ENCODE peak calls at places on chromosomes 3 and 15, in eight cellular contexts. E, X, W, I, U, Y, L and P are unnamed samples.

GRCh38 chr3:55169161-55169560 is 241.3 kb upstream of the LRTM1 start:
- DNase-seq in W (no peak), X (peak), Y (no peak), L (no peak), E (no peak), U (no peak), I (no peak), P (no peak)

GRCh38 chr3:149198611-149199010 is 23.0 kb downstream of the CP start:
- DNase-seq in L (no peak), Y (peak), U (no peak), X (peak), W (no peak), I (no peak), E (no peak), P (no peak)

GRCh38 chr15:49847937-49848823 is 227.3 kb downstream of the DTWD1 start:
- DNase-seq in L (no peak), E (peak), Y (peak), W (no peak), U (no peak), X (peak), I (no peak), P (no peak)

GRCh38 chr15:32659340-32659831 is 17.9 kb downstream of the SCG5 start:
- DNase-seq in Y (peak), I (no peak), U (no peak), X (peak), W (no peak), L (no peak), E (no peak), P (peak)

GRCh38 chr15:96306321-96306720 is 24.2 kb upstream of the NR2F2 start:
- DNase-seq in E (no peak), W (no peak), I (no peak), Y (no peak), X (no peak), L (no peak), U (no peak), P (no peak)

GRCh38 chr3:183766745-183767606 is 58.4 kb downstream of the MAP6D1 start:
- DNase-seq in I (peak), E (no peak), U (peak), W (no peak), X (peak), Y (peak), L (peak), P (peak)

GRCh38 chr3:171372694-171373093 is 87.5 kb downstream of the TNIK start:
- DNase-seq in U (no peak), X (peak), I (no peak), L (no peak), E (no peak), W (no peak), Y (no peak), P (no peak)

GRCh38 chr3:174431717-174432116 is 427.4 kb upstream of the NAALADL2 start:
- DNase-seq in W (no peak), E (no peak), L (no peak), Y (peak), U (no peak), I (no peak), X (peak), P (no peak)

GRCh38 chr15:29970402-29970695 is 112.4 kb upstream of the GOLGA8J start:
- DNase-seq in Y (no peak), I (no peak), E (no peak), L (no peak), U (no peak), W (no peak), X (peak), P (no peak)

GRCh38 chr3:57140894-57141293 is 24.3 kb downstream of the IL17RD start:
- DNase-seq in E (no peak), L (no peak), U (no peak), W (no peak), X (no peak), Y (no peak), I (no peak), P (no peak)

GRCh38 chr15:59170295-59170881 is 36.3 kb upstream of the LDHAL6B start:
- DNase-seq in I (no peak), L (no peak), X (no peak), Y (peak), W (no peak), E (peak), U (peak), P (peak)

GRCh38 chr3:144272715-144273114 is 301.1 kb downstream of the DIPK2A start:
- DNase-seq in L (no peak), U (no peak), W (no peak), E (no peak), Y (no peak), I (no peak), X (no peak), P (no peak)

GRCh38 chr3:1929788-1930414 is 168.8 kb upstream of the CNTN4 start:
- DNase-seq in Y (no peak), I (no peak), E (no peak), L (no peak), X (no peak), U (no peak), W (no peak), P (no peak)

GRCh38 chr15:58404020-58404419 is 27.8 kb upstream of the LIPC start:
- DNase-seq in L (no peak), Y (no peak), U (no peak), E (no peak), X (no peak), W (no peak), I (no peak), P (no peak)

GRCh38 chr3:182445576-182445975 is 347.7 kb upstream of the ATP11B start:
- DNase-seq in E (no peak), X (no peak), I (no peak), L (no peak), Y (no peak), W (no peak), U (no peak), P (no peak)

GRCh38 chr15:60442763-60443162 is 36.2 kb downstream of the ICE2 start:
- DNase-seq in W (no peak), Y (peak), L (no peak), U (no peak), X (peak), E (no peak), I (no peak), P (no peak)

GRCh38 chr3:30349507-30349906 is 256.9 kb upstream of the TGFBR2 start:
- DNase-seq in Y (no peak), W (no peak), I (no peak), L (no peak), X (no peak), U (no peak), E (no peak), P (no peak)

GRCh38 chr3:155252535-155252934 is 40.9 kb downstream of the STRIT1 start:
- DNase-seq in L (no peak), U (no peak), I (no peak), W (no peak), Y (peak), E (no peak), X (peak), P (no peak)

GRCh38 chr15:77029166-77030041 is 34.5 kb downstream of the PSTPIP1 start:
- DNase-seq in X (no peak), W (no peak), Y (no peak), U (peak), L (peak), I (no peak), E (no peak), P (no peak)

GRCh38 chr3:49163609-49164008 is 2.5 kb downstream of the CCDC71 start:
- DNase-seq in Y (no peak), L (no peak), W (no peak), X (no peak), U (no peak), E (no peak), I (no peak), P (no peak)

GRCh38 chr3:66625464-66626216 is 124.8 kb upstream of the LRIG1 start:
- DNase-seq in U (no peak), W (no peak), L (no peak), X (peak), I (no peak), E (no peak), Y (no peak), P (no peak)

GRCh38 chr3:172280406-172281051 is 167.7 kb downstream of the GHSR start:
- DNase-seq in L (no peak), Y (peak), E (peak), W (no peak), I (no peak), X (peak), U (no peak), P (no peak)

GRCh38 chr15:48500595-48500994 is 144.9 kb downstream of the FBN1 start:
- DNase-seq in Y (no peak), W (no peak), U (no peak), I (no peak), E (no peak), X (peak), L (no peak), P (no peak)

GRCh38 chr3:186032321-186032720 is 76.6 kb downstream of the ETV5 start:
- DNase-seq in E (no peak), I (no peak), Y (no peak), W (no peak), X (no peak), U (no peak), L (no peak), P (no peak)

GRCh38 chr15:48582472-48583235 is 62.9 kb downstream of the FBN1 start:
- DNase-seq in X (peak), I (no peak), W (no peak), L (no peak), E (no peak), U (no peak), Y (peak), P (no peak)

GRCh38 chr3:72395654-72396415 is 452.4 kb downstream of the SHQ1 start:
- DNase-seq in W (no peak), I (no peak), E (peak), X (no peak), U (no peak), Y (peak), L (no peak), P (no peak)

GRCh38 chr3:53274938-53275666 is 19.3 kb upstream of the TKT start:
- DNase-seq in L (no peak), X (no peak), Y (no peak), U (no peak), I (no peak), E (no peak), W (no peak), P (no peak)

GRCh38 chr15:91946914-91947313 is 93.4 kb downstream of the SLCO3A1 start:
- DNase-seq in L (no peak), E (no peak), Y (no peak), W (no peak), X (no peak), U (no peak), I (no peak), P (no peak)

GRCh38 chr3:127700406-127700805 is 27.7 kb downstream of the ABTB1 start:
- DNase-seq in X (no peak), E (no peak), I (no peak), W (no peak), U (no peak), L (no peak), Y (no peak), P (no peak)

GRCh38 chr15:42121667-42122066 is 27.3 kb upstream of the PLA2G4D start:
- DNase-seq in E (no peak), U (peak), X (no peak), I (no peak), Y (no peak), W (no peak), L (no peak), P (no peak)

GRCh38 chr3:157122116-157122515 is 37.8 kb downstream of the CCNL1 start:
- DNase-seq in Y (peak), E (peak), X (peak), I (no peak), U (no peak), L (no peak), W (no peak), P (no peak)

GRCh38 chr3:183494341-183494740 is 61.2 kb downstream of the KLHL6 start:
- DNase-seq in W (no peak), Y (no peak), I (no peak), L (no peak), U (no peak), E (no peak), X (no peak), P (no peak)

GRCh38 chr3:151871639-151872468 is 1.6 kb upstream of the SUCNR1 start:
- DNase-seq in W (peak), Y (no peak), U (no peak), I (no peak), E (no peak), X (peak), L (no peak), P (no peak)